ENCODE peak calls at places on chromosomes 6 and 20, in ten cellular contexts. One of them, this sample, is unnamed.

GRCh38 chr6:109653264-109653663 is 37.7 kb downstream of the AK9 start:
- DNase-seq in HT1080: no peak
- DNase-seq in stimulated activated CD8-positive, alpha-beta memory T cell treated with anti-CD3 and anti-CD28 coated beads, Interleukin-4, amount 100 ng/mL, for 4 hours: no peak
- DNase-seq in Caco-2: no peak
- DNase-seq in Calu3: no peak
- DNase-seq in hippocampal formation: no peak
- DNase-seq in T-cell: no peak
- DNase-seq in stomach: no peak
- DNase-seq in G401: no peak
- DNase-seq in posterior cingulate gyrus: no peak
- DNase-seq in this sample: no peak

GRCh38 chr6:156901309-156902019 is 124.3 kb downstream of the ARID1B start:
- DNase-seq in Caco-2: no peak
- DNase-seq in Calu3: no peak
- DNase-seq in T-cell: no peak
- DNase-seq in posterior cingulate gyrus: no peak
- DNase-seq in HT1080: no peak
- DNase-seq in stomach: no peak
- DNase-seq in stimulated activated CD8-positive, alpha-beta memory T cell treated with anti-CD3 and anti-CD28 coated beads, Interleukin-4, amount 100 ng/mL, for 4 hours: no peak
- DNase-seq in hippocampal formation: no peak
- DNase-seq in G401: peak
- DNase-seq in this sample: no peak

GRCh38 chr6:30101939-30102700 is 10.8 kb downstream of the TRIM31 start:
- DNase-seq in posterior cingulate gyrus: peak
- DNase-seq in T-cell: peak
- DNase-seq in stimulated activated CD8-positive, alpha-beta memory T cell treated with anti-CD3 and anti-CD28 coated beads, Interleukin-4, amount 100 ng/mL, for 4 hours: peak
- DNase-seq in Caco-2: peak
- DNase-seq in stomach: peak
- DNase-seq in hippocampal formation: peak
- DNase-seq in Calu3: peak
- DNase-seq in HT1080: peak
- DNase-seq in G401: peak
- DNase-seq in this sample: peak

GRCh38 chr6:117079946-117080345 is 185.4 kb upstream of the VGLL2 start:
- DNase-seq in G401: no peak
- DNase-seq in Caco-2: no peak
- DNase-seq in T-cell: no peak
- DNase-seq in HT1080: no peak
- DNase-seq in stimulated activated CD8-positive, alpha-beta memory T cell treated with anti-CD3 and anti-CD28 coated beads, Interleukin-4, amount 100 ng/mL, for 4 hours: no peak
- DNase-seq in Calu3: no peak
- DNase-seq in stomach: no peak
- DNase-seq in hippocampal formation: no peak
- DNase-seq in posterior cingulate gyrus: no peak
- DNase-seq in this sample: no peak

GRCh38 chr6:26531897-26532296 is 6.3 kb upstream of the HMGN4 start:
- DNase-seq in HT1080: no peak
- DNase-seq in Caco-2: no peak
- DNase-seq in posterior cingulate gyrus: no peak
- DNase-seq in G401: no peak
- DNase-seq in stimulated activated CD8-positive, alpha-beta memory T cell treated with anti-CD3 and anti-CD28 coated beads, Interleukin-4, amount 100 ng/mL, for 4 hours: no peak
- DNase-seq in hippocampal formation: no peak
- DNase-seq in stomach: no peak
- DNase-seq in T-cell: no peak
- DNase-seq in Calu3: no peak
- DNase-seq in this sample: no peak

GRCh38 chr6:145112711-145113148 is 622.6 kb downstream of the EPM2A start:
- DNase-seq in G401: no peak
- DNase-seq in HT1080: no peak
- DNase-seq in stomach: no peak
- DNase-seq in Caco-2: no peak
- DNase-seq in posterior cingulate gyrus: no peak
- DNase-seq in hippocampal formation: no peak
- DNase-seq in T-cell: no peak
- DNase-seq in stimulated activated CD8-positive, alpha-beta memory T cell treated with anti-CD3 and anti-CD28 coated beads, Interleukin-4, amount 100 ng/mL, for 4 hours: no peak
- DNase-seq in Calu3: no peak
- DNase-seq in this sample: no peak

GRCh38 chr6:62528894-62529526 is 243.0 kb upstream of the KHDRBS2 start:
- DNase-seq in Caco-2: no peak
- DNase-seq in stimulated activated CD8-positive, alpha-beta memory T cell treated with anti-CD3 and anti-CD28 coated beads, Interleukin-4, amount 100 ng/mL, for 4 hours: no peak
- DNase-seq in Calu3: no peak
- DNase-seq in G401: no peak
- DNase-seq in posterior cingulate gyrus: no peak
- DNase-seq in hippocampal formation: no peak
- DNase-seq in HT1080: no peak
- DNase-seq in stomach: no peak
- DNase-seq in T-cell: no peak
- DNase-seq in this sample: no peak

GRCh38 chr6:36769676-36770499 is 69.4 kb downstream of the CPNE5 start:
- DNase-seq in stomach: peak
- DNase-seq in posterior cingulate gyrus: no peak
- DNase-seq in T-cell: no peak
- DNase-seq in Caco-2: no peak
- DNase-seq in Calu3: no peak
- DNase-seq in hippocampal formation: no peak
- DNase-seq in G401: no peak
- DNase-seq in HT1080: peak
- DNase-seq in stimulated activated CD8-positive, alpha-beta memory T cell treated with anti-CD3 and anti-CD28 coated beads, Interleukin-4, amount 100 ng/mL, for 4 hours: no peak
- DNase-seq in this sample: no peak

GRCh38 chr20:61886721-61887658 is 178.7 kb downstream of the TAF4 start:
- DNase-seq in hippocampal formation: peak
- DNase-seq in Caco-2: peak
- DNase-seq in stomach: no peak
- DNase-seq in HT1080: peak
- DNase-seq in G401: peak
- DNase-seq in posterior cingulate gyrus: peak
- DNase-seq in T-cell: peak
- DNase-seq in stimulated activated CD8-positive, alpha-beta memory T cell treated with anti-CD3 and anti-CD28 coated beads, Interleukin-4, amount 100 ng/mL, for 4 hours: no peak
- DNase-seq in Calu3: peak
- DNase-seq in this sample: no peak

GRCh38 chr20:58137651-58138265 is 90.7 kb downstream of the ANKRD60 start:
- DNase-seq in posterior cingulate gyrus: no peak
- DNase-seq in T-cell: no peak
- DNase-seq in hippocampal formation: no peak
- DNase-seq in G401: no peak
- DNase-seq in stimulated activated CD8-positive, alpha-beta memory T cell treated with anti-CD3 and anti-CD28 coated beads, Interleukin-4, amount 100 ng/mL, for 4 hours: no peak
- DNase-seq in Caco-2: no peak
- DNase-seq in stomach: no peak
- DNase-seq in Calu3: no peak
- DNase-seq in HT1080: no peak
- DNase-seq in this sample: no peak

GRCh38 chr6:85747654-85748053 is 105.0 kb upstream of the SYNCRIP start:
- DNase-seq in stomach: no peak
- DNase-seq in G401: no peak
- DNase-seq in posterior cingulate gyrus: no peak
- DNase-seq in hippocampal formation: no peak
- DNase-seq in Caco-2: no peak
- DNase-seq in HT1080: peak
- DNase-seq in stimulated activated CD8-positive, alpha-beta memory T cell treated with anti-CD3 and anti-CD28 coated beads, Interleukin-4, amount 100 ng/mL, for 4 hours: no peak
- DNase-seq in Calu3: no peak
- DNase-seq in T-cell: no peak
- DNase-seq in this sample: no peak

GRCh38 chr6:50128420-50129005 is 78.8 kb upstream of the DEFB112 start:
- DNase-seq in posterior cingulate gyrus: no peak
- DNase-seq in T-cell: no peak
- DNase-seq in hippocampal formation: no peak
- DNase-seq in HT1080: no peak
- DNase-seq in Calu3: no peak
- DNase-seq in G401: peak
- DNase-seq in stimulated activated CD8-positive, alpha-beta memory T cell treated with anti-CD3 and anti-CD28 coated beads, Interleukin-4, amount 100 ng/mL, for 4 hours: no peak
- DNase-seq in stomach: no peak
- DNase-seq in Caco-2: no peak
- DNase-seq in this sample: no peak

GRCh38 chr20:60137657-60138245 is 179.5 kb downstream of the CDH26 start:
- DNase-seq in posterior cingulate gyrus: no peak
- DNase-seq in stimulated activated CD8-positive, alpha-beta memory T cell treated with anti-CD3 and anti-CD28 coated beads, Interleukin-4, amount 100 ng/mL, for 4 hours: no peak
- DNase-seq in G401: no peak
- DNase-seq in T-cell: peak
- DNase-seq in hippocampal formation: no peak
- DNase-seq in HT1080: peak
- DNase-seq in stomach: no peak
- DNase-seq in Calu3: peak
- DNase-seq in Caco-2: peak
- DNase-seq in this sample: no peak

GRCh38 chr20:4563534-4563933 is 158.2 kb upstream of the PRND start:
- DNase-seq in hippocampal formation: no peak
- DNase-seq in HT1080: peak
- DNase-seq in stomach: no peak
- DNase-seq in stimulated activated CD8-positive, alpha-beta memory T cell treated with anti-CD3 and anti-CD28 coated beads, Interleukin-4, amount 100 ng/mL, for 4 hours: no peak
- DNase-seq in G401: no peak
- DNase-seq in Calu3: peak
- DNase-seq in posterior cingulate gyrus: no peak
- DNase-seq in T-cell: peak
- DNase-seq in Caco-2: peak
- DNase-seq in this sample: no peak

GRCh38 chr6:7758456-7758855 is 32.6 kb downstream of the BMP6 start:
- DNase-seq in hippocampal formation: no peak
- DNase-seq in stomach: no peak
- DNase-seq in G401: no peak
- DNase-seq in HT1080: peak
- DNase-seq in T-cell: no peak
- DNase-seq in Caco-2: no peak
- DNase-seq in Calu3: peak
- DNase-seq in stimulated activated CD8-positive, alpha-beta memory T cell treated with anti-CD3 and anti-CD28 coated beads, Interleukin-4, amount 100 ng/mL, for 4 hours: no peak
- DNase-seq in posterior cingulate gyrus: no peak
- DNase-seq in this sample: no peak

GRCh38 chr6:22062807-22063408 is 233.9 kb downstream of the PRL start:
- DNase-seq in hippocampal formation: no peak
- DNase-seq in Caco-2: no peak
- DNase-seq in HT1080: no peak
- DNase-seq in stimulated activated CD8-positive, alpha-beta memory T cell treated with anti-CD3 and anti-CD28 coated beads, Interleukin-4, amount 100 ng/mL, for 4 hours: peak
- DNase-seq in Calu3: no peak
- DNase-seq in posterior cingulate gyrus: peak
- DNase-seq in G401: no peak
- DNase-seq in T-cell: peak
- DNase-seq in stomach: no peak
- DNase-seq in this sample: no peak

GRCh38 chr6:40845588-40845987 is 193.4 kb downstream of the UNC5CL start:
- DNase-seq in T-cell: peak
- DNase-seq in G401: peak
- DNase-seq in stomach: peak
- DNase-seq in Calu3: peak
- DNase-seq in hippocampal formation: no peak
- DNase-seq in stimulated activated CD8-positive, alpha-beta memory T cell treated with anti-CD3 and anti-CD28 coated beads, Interleukin-4, amount 100 ng/mL, for 4 hours: no peak
- DNase-seq in Caco-2: peak
- DNase-seq in posterior cingulate gyrus: peak
- DNase-seq in HT1080: peak
- DNase-seq in this sample: no peak

GRCh38 chr6:50845499-50846108 is 26.9 kb downstream of the TFAP2B start:
- DNase-seq in hippocampal formation: no peak
- DNase-seq in stimulated activated CD8-positive, alpha-beta memory T cell treated with anti-CD3 and anti-CD28 coated beads, Interleukin-4, amount 100 ng/mL, for 4 hours: no peak
- DNase-seq in HT1080: no peak
- DNase-seq in stomach: no peak
- DNase-seq in G401: no peak
- DNase-seq in Caco-2: no peak
- DNase-seq in T-cell: no peak
- DNase-seq in posterior cingulate gyrus: no peak
- DNase-seq in Calu3: no peak
- DNase-seq in this sample: no peak

GRCh38 chr6:28864321-28864923 is 59.4 kb downstream of the TRIM27 start:
- DNase-seq in Caco-2: no peak
- DNase-seq in HT1080: no peak
- DNase-seq in T-cell: no peak
- DNase-seq in stomach: no peak
- DNase-seq in Calu3: no peak
- DNase-seq in stimulated activated CD8-positive, alpha-beta memory T cell treated with anti-CD3 and anti-CD28 coated beads, Interleukin-4, amount 100 ng/mL, for 4 hours: no peak
- DNase-seq in posterior cingulate gyrus: peak
- DNase-seq in hippocampal formation: no peak
- DNase-seq in G401: peak
- DNase-seq in this sample: peak

GRCh38 chr6:157954150-157955117 is 27.2 kb upstream of the SYNJ2 start:
- DNase-seq in stomach: peak
- DNase-seq in posterior cingulate gyrus: no peak
- DNase-seq in Calu3: peak
- DNase-seq in Caco-2: peak
- DNase-seq in hippocampal formation: no peak
- DNase-seq in T-cell: no peak
- DNase-seq in HT1080: no peak
- DNase-seq in G401: no peak
- DNase-seq in stimulated activated CD8-positive, alpha-beta memory T cell treated with anti-CD3 and anti-CD28 coated beads, Interleukin-4, amount 100 ng/mL, for 4 hours: no peak
- DNase-seq in this sample: no peak

GRCh38 chr6:35831257-35832007 is 26.3 kb downstream of the LHFPL5 start:
- DNase-seq in G401: no peak
- DNase-seq in HT1080: no peak
- DNase-seq in posterior cingulate gyrus: no peak
- DNase-seq in stimulated activated CD8-positive, alpha-beta memory T cell treated with anti-CD3 and anti-CD28 coated beads, Interleukin-4, amount 100 ng/mL, for 4 hours: no peak
- DNase-seq in Caco-2: peak
- DNase-seq in hippocampal formation: no peak
- DNase-seq in stomach: no peak
- DNase-seq in T-cell: no peak
- DNase-seq in Calu3: peak
- DNase-seq in this sample: no peak

GRCh38 chr6:35911871-35912653 is 8.8 kb downstream of the SRPK1 start:
- DNase-seq in G401: no peak
- DNase-seq in Caco-2: no peak
- DNase-seq in Calu3: peak
- DNase-seq in T-cell: no peak
- DNase-seq in hippocampal formation: no peak
- DNase-seq in HT1080: peak
- DNase-seq in posterior cingulate gyrus: no peak
- DNase-seq in stomach: no peak
- DNase-seq in stimulated activated CD8-positive, alpha-beta memory T cell treated with anti-CD3 and anti-CD28 coated beads, Interleukin-4, amount 100 ng/mL, for 4 hours: no peak
- DNase-seq in this sample: no peak

GRCh38 chr6:164693934-164694333 is 615.5 kb downstream of the C6orf118 start:
- DNase-seq in stimulated activated CD8-positive, alpha-beta memory T cell treated with anti-CD3 and anti-CD28 coated beads, Interleukin-4, amount 100 ng/mL, for 4 hours: no peak
- DNase-seq in Caco-2: no peak
- DNase-seq in G401: peak
- DNase-seq in T-cell: no peak
- DNase-seq in Calu3: peak
- DNase-seq in HT1080: peak
- DNase-seq in stomach: no peak
- DNase-seq in hippocampal formation: peak
- DNase-seq in posterior cingulate gyrus: peak
- DNase-seq in this sample: no peak

GRCh38 chr6:44497807-44498206 is 110.3 kb downstream of the CDC5L start:
- DNase-seq in hippocampal formation: no peak
- DNase-seq in stimulated activated CD8-positive, alpha-beta memory T cell treated with anti-CD3 and anti-CD28 coated beads, Interleukin-4, amount 100 ng/mL, for 4 hours: no peak
- DNase-seq in posterior cingulate gyrus: no peak
- DNase-seq in stomach: no peak
- DNase-seq in G401: no peak
- DNase-seq in Calu3: no peak
- DNase-seq in HT1080: no peak
- DNase-seq in Caco-2: no peak
- DNase-seq in T-cell: no peak
- DNase-seq in this sample: no peak

GRCh38 chr6:166589786-166590574 is 3.5 kb upstream of the RAMACL start:
- DNase-seq in Calu3: no peak
- DNase-seq in Caco-2: no peak
- DNase-seq in posterior cingulate gyrus: no peak
- DNase-seq in HT1080: no peak
- DNase-seq in G401: no peak
- DNase-seq in hippocampal formation: no peak
- DNase-seq in stomach: no peak
- DNase-seq in stimulated activated CD8-positive, alpha-beta memory T cell treated with anti-CD3 and anti-CD28 coated beads, Interleukin-4, amount 100 ng/mL, for 4 hours: no peak
- DNase-seq in T-cell: no peak
- DNase-seq in this sample: no peak

GRCh38 chr6:133093957-133094356 is 147.2 kb upstream of the EYA4 start:
- DNase-seq in Calu3: peak
- DNase-seq in HT1080: no peak
- DNase-seq in G401: no peak
- DNase-seq in posterior cingulate gyrus: no peak
- DNase-seq in stomach: no peak
- DNase-seq in Caco-2: no peak
- DNase-seq in T-cell: no peak
- DNase-seq in stimulated activated CD8-positive, alpha-beta memory T cell treated with anti-CD3 and anti-CD28 coated beads, Interleukin-4, amount 100 ng/mL, for 4 hours: no peak
- DNase-seq in hippocampal formation: no peak
- DNase-seq in this sample: no peak

GRCh38 chr6:125415921-125416320 is 114.2 kb upstream of the HDDC2 start:
- DNase-seq in Calu3: no peak
- DNase-seq in T-cell: no peak
- DNase-seq in posterior cingulate gyrus: no peak
- DNase-seq in Caco-2: no peak
- DNase-seq in stimulated activated CD8-positive, alpha-beta memory T cell treated with anti-CD3 and anti-CD28 coated beads, Interleukin-4, amount 100 ng/mL, for 4 hours: no peak
- DNase-seq in hippocampal formation: no peak
- DNase-seq in HT1080: no peak
- DNase-seq in stomach: no peak
- DNase-seq in G401: no peak
- DNase-seq in this sample: no peak

This sample was measured in stimulated activated CD4-positive, alpha-beta T cell treated with anti-CD3 and anti-CD28 coated beads, Interleukin-15, amount 100 ng/mL, for 1 hour.